ENCODE peak calls at places on chromosome 10, in five cellular contexts. One of them, this sample, is unnamed.

GRCh38 chr10:36114141-36114540 is 472.0 kb upstream of the FZD8 start:
- DNase-seq in T1000: no peak
- DNase-seq in stimulated activated CD4-positive, alpha-beta T cell treated with anti-CD3 and anti-CD28 coated beads, Interleukin-4, amount 100 ng/mL, for 24 hours: no peak
- DNase-seq in CD4-positive, alpha-beta T cell: no peak
- DNase-seq in AG09309: no peak
- DNase-seq in this sample: no peak

GRCh38 chr10:78424721-78425120 is 391.1 kb downstream of the RPS24 start:
- DNase-seq in AG09309: no peak
- DNase-seq in CD4-positive, alpha-beta T cell: no peak
- DNase-seq in stimulated activated CD4-positive, alpha-beta T cell treated with anti-CD3 and anti-CD28 coated beads, Interleukin-4, amount 100 ng/mL, for 24 hours: no peak
- DNase-seq in T1000: no peak
- DNase-seq in this sample: peak

GRCh38 chr10:33327750-33328149 is 6.7 kb downstream of the NRP1 start:
- DNase-seq in stimulated activated CD4-positive, alpha-beta T cell treated with anti-CD3 and anti-CD28 coated beads, Interleukin-4, amount 100 ng/mL, for 24 hours: no peak
- DNase-seq in T1000: no peak
- DNase-seq in AG09309: no peak
- DNase-seq in CD4-positive, alpha-beta T cell: no peak
- DNase-seq in this sample: peak

GRCh38 chr10:5014936-5015335 is 11.3 kb upstream of the AKR1C2 start:
- DNase-seq in stimulated activated CD4-positive, alpha-beta T cell treated with anti-CD3 and anti-CD28 coated beads, Interleukin-4, amount 100 ng/mL, for 24 hours: no peak
- DNase-seq in CD4-positive, alpha-beta T cell: no peak
- DNase-seq in T1000: no peak
- DNase-seq in AG09309: no peak
- DNase-seq in this sample: peak

GRCh38 chr10:109450702-109451101 is 472.6 kb downstream of the XPNPEP1 start:
- DNase-seq in T1000: no peak
- DNase-seq in stimulated activated CD4-positive, alpha-beta T cell treated with anti-CD3 and anti-CD28 coated beads, Interleukin-4, amount 100 ng/mL, for 24 hours: no peak
- DNase-seq in CD4-positive, alpha-beta T cell: no peak
- DNase-seq in AG09309: no peak
- DNase-seq in this sample: no peak

GRCh38 chr10:95909591-95909990 is 1.8 kb downstream of the CC2D2B start:
- DNase-seq in T1000: no peak
- DNase-seq in CD4-positive, alpha-beta T cell: no peak
- DNase-seq in stimulated activated CD4-positive, alpha-beta T cell treated with anti-CD3 and anti-CD28 coated beads, Interleukin-4, amount 100 ng/mL, for 24 hours: no peak
- DNase-seq in AG09309: no peak
- DNase-seq in this sample: no peak

GRCh38 chr10:92124524-92125168 is 166.2 kb downstream of the CPEB3 start:
- DNase-seq in stimulated activated CD4-positive, alpha-beta T cell treated with anti-CD3 and anti-CD28 coated beads, Interleukin-4, amount 100 ng/mL, for 24 hours: no peak
- DNase-seq in T1000: no peak
- DNase-seq in AG09309: peak
- DNase-seq in CD4-positive, alpha-beta T cell: no peak
- DNase-seq in this sample: peak

GRCh38 chr10:71396084-71396713 is 521 bp upstream of the CDH23 start:
- DNase-seq in AG09309: no peak
- DNase-seq in CD4-positive, alpha-beta T cell: no peak
- DNase-seq in stimulated activated CD4-positive, alpha-beta T cell treated with anti-CD3 and anti-CD28 coated beads, Interleukin-4, amount 100 ng/mL, for 24 hours: peak
- DNase-seq in T1000: no peak
- DNase-seq in this sample: no peak

GRCh38 chr10:26733750-26734568 is 36.5 kb downstream of the PDSS1 start:
- DNase-seq in T1000: no peak
- DNase-seq in AG09309: no peak
- DNase-seq in CD4-positive, alpha-beta T cell: no peak
- DNase-seq in stimulated activated CD4-positive, alpha-beta T cell treated with anti-CD3 and anti-CD28 coated beads, Interleukin-4, amount 100 ng/mL, for 24 hours: no peak
- DNase-seq in this sample: no peak

GRCh38 chr10:8044908-8045727 is 9.4 kb upstream of the GATA3 start:
- DNase-seq in stimulated activated CD4-positive, alpha-beta T cell treated with anti-CD3 and anti-CD28 coated beads, Interleukin-4, amount 100 ng/mL, for 24 hours: no peak
- DNase-seq in CD4-positive, alpha-beta T cell: no peak
- DNase-seq in AG09309: no peak
- DNase-seq in T1000: no peak
- DNase-seq in this sample: no peak

GRCh38 chr10:131677671-131678070 is 223.1 kb upstream of the PPP2R2D start:
- DNase-seq in T1000: no peak
- DNase-seq in CD4-positive, alpha-beta T cell: no peak
- DNase-seq in stimulated activated CD4-positive, alpha-beta T cell treated with anti-CD3 and anti-CD28 coated beads, Interleukin-4, amount 100 ng/mL, for 24 hours: no peak
- DNase-seq in AG09309: no peak
- DNase-seq in this sample: no peak

GRCh38 chr10:133357293-133358151 is at the start of gene FUOM:
- DNase-seq in stimulated activated CD4-positive, alpha-beta T cell treated with anti-CD3 and anti-CD28 coated beads, Interleukin-4, amount 100 ng/mL, for 24 hours: peak
- DNase-seq in AG09309: no peak
- DNase-seq in CD4-positive, alpha-beta T cell: peak
- DNase-seq in T1000: peak
- DNase-seq in this sample: peak

GRCh38 chr10:63246361-63246760 is 113.2 kb downstream of the NRBF2 start:
- DNase-seq in stimulated activated CD4-positive, alpha-beta T cell treated with anti-CD3 and anti-CD28 coated beads, Interleukin-4, amount 100 ng/mL, for 24 hours: no peak
- DNase-seq in AG09309: no peak
- DNase-seq in CD4-positive, alpha-beta T cell: no peak
- DNase-seq in T1000: no peak
- DNase-seq in this sample: no peak

GRCh38 chr10:127215882-127216281 is 19.5 kb upstream of the INSYN2A start:
- DNase-seq in T1000: no peak
- DNase-seq in AG09309: no peak
- DNase-seq in stimulated activated CD4-positive, alpha-beta T cell treated with anti-CD3 and anti-CD28 coated beads, Interleukin-4, amount 100 ng/mL, for 24 hours: no peak
- DNase-seq in CD4-positive, alpha-beta T cell: no peak
- DNase-seq in this sample: no peak

GRCh38 chr10:17229967-17230682 is 2.1 kb downstream of the VIM start:
- DNase-seq in CD4-positive, alpha-beta T cell: peak
- DNase-seq in T1000: no peak
- DNase-seq in stimulated activated CD4-positive, alpha-beta T cell treated with anti-CD3 and anti-CD28 coated beads, Interleukin-4, amount 100 ng/mL, for 24 hours: peak
- DNase-seq in AG09309: no peak
- DNase-seq in this sample: peak

GRCh38 chr10:31782701-31783100 is 145.9 kb downstream of the ARHGAP12 start:
- DNase-seq in AG09309: no peak
- DNase-seq in CD4-positive, alpha-beta T cell: no peak
- DNase-seq in T1000: no peak
- DNase-seq in stimulated activated CD4-positive, alpha-beta T cell treated with anti-CD3 and anti-CD28 coated beads, Interleukin-4, amount 100 ng/mL, for 24 hours: no peak
- DNase-seq in this sample: no peak

GRCh38 chr10:14093735-14094484 is 236.8 kb downstream of the FRMD4A start:
- DNase-seq in CD4-positive, alpha-beta T cell: no peak
- DNase-seq in stimulated activated CD4-positive, alpha-beta T cell treated with anti-CD3 and anti-CD28 coated beads, Interleukin-4, amount 100 ng/mL, for 24 hours: no peak
- DNase-seq in AG09309: no peak
- DNase-seq in T1000: no peak
- DNase-seq in this sample: peak

GRCh38 chr10:27861781-27862180 is 116.2 kb upstream of the MKX start:
- DNase-seq in stimulated activated CD4-positive, alpha-beta T cell treated with anti-CD3 and anti-CD28 coated beads, Interleukin-4, amount 100 ng/mL, for 24 hours: no peak
- DNase-seq in AG09309: no peak
- DNase-seq in CD4-positive, alpha-beta T cell: no peak
- DNase-seq in T1000: no peak
- DNase-seq in this sample: no peak

GRCh38 chr10:29105516-29106215 is 183.2 kb upstream of the LYZL1 start:
- DNase-seq in CD4-positive, alpha-beta T cell: no peak
- DNase-seq in stimulated activated CD4-positive, alpha-beta T cell treated with anti-CD3 and anti-CD28 coated beads, Interleukin-4, amount 100 ng/mL, for 24 hours: no peak
- DNase-seq in T1000: no peak
- DNase-seq in AG09309: peak
- DNase-seq in this sample: peak

GRCh38 chr10:82399850-82400249 is 524.9 kb downstream of the NRG3 start:
- DNase-seq in stimulated activated CD4-positive, alpha-beta T cell treated with anti-CD3 and anti-CD28 coated beads, Interleukin-4, amount 100 ng/mL, for 24 hours: no peak
- DNase-seq in T1000: no peak
- DNase-seq in AG09309: no peak
- DNase-seq in CD4-positive, alpha-beta T cell: no peak
- DNase-seq in this sample: no peak

GRCh38 chr10:17527530-17528146 is 73.2 kb upstream of the ST8SIA6 start:
- DNase-seq in CD4-positive, alpha-beta T cell: no peak
- DNase-seq in T1000: no peak
- DNase-seq in AG09309: no peak
- DNase-seq in stimulated activated CD4-positive, alpha-beta T cell treated with anti-CD3 and anti-CD28 coated beads, Interleukin-4, amount 100 ng/mL, for 24 hours: no peak
- DNase-seq in this sample: no peak

GRCh38 chr10:129102906-129103693 is 363.9 kb upstream of the MGMT start:
- DNase-seq in CD4-positive, alpha-beta T cell: no peak
- DNase-seq in stimulated activated CD4-positive, alpha-beta T cell treated with anti-CD3 and anti-CD28 coated beads, Interleukin-4, amount 100 ng/mL, for 24 hours: no peak
- DNase-seq in T1000: peak
- DNase-seq in AG09309: no peak
- DNase-seq in this sample: peak

GRCh38 chr10:104327745-104328635 is 10.3 kb downstream of the ITPRIP start:
- DNase-seq in T1000: peak
- DNase-seq in stimulated activated CD4-positive, alpha-beta T cell treated with anti-CD3 and anti-CD28 coated beads, Interleukin-4, amount 100 ng/mL, for 24 hours: no peak
- DNase-seq in CD4-positive, alpha-beta T cell: no peak
- DNase-seq in AG09309: peak
- DNase-seq in this sample: peak

GRCh38 chr10:78934499-78934898 is 134.3 kb upstream of the ZMIZ1 start:
- DNase-seq in CD4-positive, alpha-beta T cell: no peak
- DNase-seq in stimulated activated CD4-positive, alpha-beta T cell treated with anti-CD3 and anti-CD28 coated beads, Interleukin-4, amount 100 ng/mL, for 24 hours: no peak
- DNase-seq in T1000: no peak
- DNase-seq in AG09309: no peak
- DNase-seq in this sample: peak

GRCh38 chr10:133528845-133529575 is 1.8 kb downstream of the CYP2E1 start:
- DNase-seq in AG09309: no peak
- DNase-seq in CD4-positive, alpha-beta T cell: no peak
- DNase-seq in T1000: no peak
- DNase-seq in stimulated activated CD4-positive, alpha-beta T cell treated with anti-CD3 and anti-CD28 coated beads, Interleukin-4, amount 100 ng/mL, for 24 hours: no peak
- DNase-seq in this sample: no peak

GRCh38 chr10:110535958-110536891 is 31.3 kb upstream of the SMC3 start:
- DNase-seq in AG09309: no peak
- DNase-seq in CD4-positive, alpha-beta T cell: peak
- DNase-seq in stimulated activated CD4-positive, alpha-beta T cell treated with anti-CD3 and anti-CD28 coated beads, Interleukin-4, amount 100 ng/mL, for 24 hours: peak
- DNase-seq in T1000: peak
- DNase-seq in this sample: peak

GRCh38 chr10:114048472-114048871 is 4.8 kb downstream of the ADRB1 start:
- DNase-seq in CD4-positive, alpha-beta T cell: no peak
- DNase-seq in stimulated activated CD4-positive, alpha-beta T cell treated with anti-CD3 and anti-CD28 coated beads, Interleukin-4, amount 100 ng/mL, for 24 hours: no peak
- DNase-seq in T1000: no peak
- DNase-seq in AG09309: no peak
- DNase-seq in this sample: no peak

GRCh38 chr10:47025540-47026300 is 114.5 kb downstream of the PTPN20 start:
- DNase-seq in T1000: no peak
- DNase-seq in stimulated activated CD4-positive, alpha-beta T cell treated with anti-CD3 and anti-CD28 coated beads, Interleukin-4, amount 100 ng/mL, for 24 hours: peak
- DNase-seq in CD4-positive, alpha-beta T cell: no peak
- DNase-seq in AG09309: peak
- DNase-seq in this sample: no peak

This sample was measured in Caki2.